ENCODE peak calls at places on chromosomes 1 and 21, in seven cellular contexts. L, R, D, K, U, A and V are unnamed samples.

GRCh38 chr1:232430467-232430866 is 199.5 kb downstream of the SIPA1L2 start:
- DNase-seq in K (no peak), D (no peak), R (no peak), L (no peak), U (no peak), A (no peak), V (no peak)

GRCh38 chr1:241357366-241358305 is 631 bp upstream of the RGS7 start:
- DNase-seq in L (no peak), D (no peak), A (no peak), K (peak; percentile 41), U (no peak), R (no peak), V (no peak)

GRCh38 chr1:60848583-60849188 is 233.7 kb upstream of the NFIA start:
- DNase-seq in R (no peak), U (no peak), L (peak; percentile 34), K (peak; percentile 47), D (no peak), A (no peak), V (no peak)

GRCh38 chr1:28682840-28683239 is 14.3 kb downstream of the GMEB1 start:
- DNase-seq in D (no peak), K (peak; percentile 7), R (no peak), L (no peak), A (no peak), U (no peak), V (no peak)

GRCh38 chr1:55127827-55128343 is 87.3 kb downstream of the USP24 start:
- DNase-seq in L (no peak), A (no peak), K (peak; percentile 89), U (no peak), R (no peak), D (no peak), V (no peak)

GRCh38 chr1:8422439-8423133 is 104.7 kb downstream of the SLC45A1 start:
- DNase-seq in D (no peak), R (no peak), K (peak; percentile 47), A (no peak), U (no peak), L (no peak), V (no peak)

GRCh38 chr1:62299426-62300200 is 19.6 kb downstream of the KANK4 start:
- DNase-seq in L (no peak), K (no peak), A (no peak), U (no peak), R (no peak), D (no peak), V (no peak)

GRCh38 chr1:35448344-35448801 is 108.8 kb downstream of the KIAA0319L start:
- DNase-seq in R (no peak), D (no peak), K (peak; percentile 96), U (no peak), A (no peak), L (no peak), V (no peak)

GRCh38 chr21:14763695-14764064 is 217.6 kb upstream of the SAMSN1 start:
- DNase-seq in L (no peak), R (no peak), D (no peak), A (no peak), K (no peak), U (no peak), V (no peak)

GRCh38 chr1:73781257-73781656 is 416.7 kb downstream of the LRRIQ3 start:
- DNase-seq in R (no peak), L (no peak), K (peak; percentile 47), D (no peak), A (no peak), U (no peak), V (no peak)

GRCh38 chr1:63946866-63947491 is 173.2 kb downstream of the ROR1 start:
- DNase-seq in R (no peak), K (no peak), D (no peak), A (no peak), U (no peak), L (no peak), V (no peak)

GRCh38 chr1:154750681-154751665 is 119.1 kb downstream of the KCNN3 start:
- DNase-seq in K (no peak), R (no peak), L (no peak), A (no peak), D (no peak), U (peak; percentile 58), V (peak; percentile 97)